ENCODE peak calls at places on chromosome 22, in six cellular contexts. D is A549, V is GM12878, R is HepG2, Y is K562, Z is upper lobe of left lung. A is an unnamed sample.

GRCh38 chr22:40620464-40621046 is 16.0 kb downstream of the MRTFA start:
- ATAC-seq in D (peak), V (no peak), R (no peak), Y (peak), Z (no peak), A (no peak)

GRCh38 chr22:33354928-33355327 is 296.7 kb upstream of the SYN3 start:
- ATAC-seq in D (no peak), V (no peak), R (no peak), Y (no peak), Z (no peak), A (no peak)

GRCh38 chr22:22728382-22728781 is 84.0 kb downstream of the GGTLC2 start:
- ATAC-seq in D (no peak), V (no peak), R (no peak), Y (no peak), Z (no peak), A (no peak)

GRCh38 chr22:17748555-17749353 is 25.5 kb downstream of the BID start:
- ATAC-seq in D (no peak), V (no peak), R (no peak), Y (no peak), Z (peak), A (peak)

GRCh38 chr22:16949561-16949960 is 58.5 kb downstream of the GAB4 start:
- ATAC-seq in D (no peak), V (peak), R (no peak), Y (no peak), Z (no peak), A (no peak)

GRCh38 chr22:37918580-37919274 is 12.6 kb downstream of the MICALL1 start:
- ATAC-seq in D (no peak), V (no peak), R (peak), Y (no peak), Z (no peak), A (no peak)

GRCh38 chr22:38240734-38241252 is 32.0 kb downstream of the TMEM184B start:
- ATAC-seq in D (peak), V (no peak), R (no peak), Y (peak), Z (no peak), A (peak)

GRCh38 chr22:47739616-47740015 is 977.2 kb downstream of the TBC1D22A start:
- ATAC-seq in D (no peak), V (no peak), R (no peak), Y (no peak), Z (no peak), A (no peak)

GRCh38 chr22:37599161-37599560 is 9.5 kb upstream of the GGA1 start:
- ATAC-seq in D (no peak), V (no peak), R (no peak), Y (no peak), Z (no peak), A (no peak)

GRCh38 chr22:35348026-35348590 is 32.8 kb upstream of the HMOX1 start:
- ATAC-seq in D (no peak), V (no peak), R (no peak), Y (no peak), Z (no peak), A (no peak)

GRCh38 chr22:41256254-41256897 is 15.6 kb upstream of the CHADL start:
- ATAC-seq in D (peak), V (no peak), R (no peak), Y (no peak), Z (peak), A (peak)

GRCh38 chr22:19898831-19899567 is 42.6 kb upstream of the COMT start:
- ATAC-seq in D (no peak), V (no peak), R (peak), Y (no peak), Z (no peak), A (no peak)

GRCh38 chr22:32829451-32829851 is 27.9 kb downstream of the TIMP3 start:
- ATAC-seq in D (no peak), V (no peak), R (no peak), Y (no peak), Z (no peak), A (no peak)

GRCh38 chr22:25637032-25637431 is 72.6 kb downstream of the GRK3 start:
- ATAC-seq in D (no peak), V (no peak), R (no peak), Y (no peak), Z (no peak), A (no peak)

GRCh38 chr22:27107824-27108223 is 450.4 kb downstream of the MIAT start:
- ATAC-seq in D (peak), V (no peak), R (no peak), Y (no peak), Z (peak), A (peak)
- TF ChIP-seq EP300 in D (peak), V (no peak), R (no peak), Y (no peak), Z (no peak), A (no peak)

GRCh38 chr22:24402460-24403192 is 24.8 kb upstream of the ADORA2A start:
- ATAC-seq in D (peak), V (peak), R (peak), Y (no peak), Z (peak), A (peak)
- TF ChIP-seq EP300 in D (no peak), V (peak), R (no peak), Y (no peak), Z (peak), A (no peak)

GRCh38 chr22:27269751-27270586 is 531.6 kb downstream of the MN1 start:
- ATAC-seq in D (no peak), V (no peak), R (no peak), Y (no peak), Z (no peak), A (no peak)

GRCh38 chr22:27278986-27279385 is 522.6 kb downstream of the MN1 start:
- ATAC-seq in D (no peak), V (no peak), R (no peak), Y (no peak), Z (no peak), A (no peak)

GRCh38 chr22:27270818-27271510 is 530.6 kb downstream of the MN1 start:
- ATAC-seq in D (no peak), V (no peak), R (no peak), Y (no peak), Z (no peak), A (no peak)

GRCh38 chr22:27274770-27275449 is 526.6 kb downstream of the MN1 start:
- ATAC-seq in D (no peak), V (no peak), R (no peak), Y (no peak), Z (no peak), A (no peak)

GRCh38 chr22:27273386-27273785 is 528.2 kb downstream of the MN1 start:
- ATAC-seq in D (no peak), V (no peak), R (no peak), Y (no peak), Z (no peak), A (no peak)
- TF ChIP-seq EP300 in D (no peak), V (no peak), R (no peak), Y (no peak), Z (no peak), A (no peak)

GRCh38 chr22:29326481-29326880 is 11.0 kb upstream of the RASL10A start:
- ATAC-seq in D (no peak), V (no peak), R (no peak), Y (no peak), Z (no peak), A (no peak)

GRCh38 chr22:29325785-29326315 is 10.4 kb upstream of the RASL10A start:
- ATAC-seq in D (no peak), V (no peak), R (no peak), Y (no peak), Z (no peak), A (no peak)

GRCh38 chr22:29328055-29328454 is 12.6 kb upstream of the RASL10A start:
- ATAC-seq in D (peak), V (peak), R (peak), Y (no peak), Z (no peak), A (no peak)

GRCh38 chr22:29328566-29329500 is 13.3 kb upstream of the RASL10A start:
- ATAC-seq in D (no peak), V (no peak), R (no peak), Y (no peak), Z (no peak), A (no peak)

GRCh38 chr22:29327089-29327764 is 11.7 kb upstream of the RASL10A start:
- ATAC-seq in D (no peak), V (no peak), R (no peak), Y (no peak), Z (no peak), A (no peak)
- TF ChIP-seq EP300 in D (no peak), V (no peak), R (no peak), Y (no peak), Z (no peak), A (no peak)

GRCh38 chr22:46374663-46375474 is 39.4 kb downstream of the TRMU start:
- ATAC-seq in D (no peak), V (no peak), R (no peak), Y (no peak), Z (peak), A (no peak)

GRCh38 chr22:46372686-46373085 is 37.2 kb downstream of the TRMU start:
- ATAC-seq in D (no peak), V (no peak), R (no peak), Y (no peak), Z (no peak), A (no peak)

GRCh38 chr22:46376096-46376495 is 40.6 kb downstream of the TRMU start:
- ATAC-seq in D (no peak), V (no peak), R (no peak), Y (no peak), Z (no peak), A (no peak)

GRCh38 chr22:46373166-46373565 is 37.7 kb downstream of the TRMU start:
- ATAC-seq in D (no peak), V (no peak), R (no peak), Y (no peak), Z (no peak), A (no peak)

DNA sequence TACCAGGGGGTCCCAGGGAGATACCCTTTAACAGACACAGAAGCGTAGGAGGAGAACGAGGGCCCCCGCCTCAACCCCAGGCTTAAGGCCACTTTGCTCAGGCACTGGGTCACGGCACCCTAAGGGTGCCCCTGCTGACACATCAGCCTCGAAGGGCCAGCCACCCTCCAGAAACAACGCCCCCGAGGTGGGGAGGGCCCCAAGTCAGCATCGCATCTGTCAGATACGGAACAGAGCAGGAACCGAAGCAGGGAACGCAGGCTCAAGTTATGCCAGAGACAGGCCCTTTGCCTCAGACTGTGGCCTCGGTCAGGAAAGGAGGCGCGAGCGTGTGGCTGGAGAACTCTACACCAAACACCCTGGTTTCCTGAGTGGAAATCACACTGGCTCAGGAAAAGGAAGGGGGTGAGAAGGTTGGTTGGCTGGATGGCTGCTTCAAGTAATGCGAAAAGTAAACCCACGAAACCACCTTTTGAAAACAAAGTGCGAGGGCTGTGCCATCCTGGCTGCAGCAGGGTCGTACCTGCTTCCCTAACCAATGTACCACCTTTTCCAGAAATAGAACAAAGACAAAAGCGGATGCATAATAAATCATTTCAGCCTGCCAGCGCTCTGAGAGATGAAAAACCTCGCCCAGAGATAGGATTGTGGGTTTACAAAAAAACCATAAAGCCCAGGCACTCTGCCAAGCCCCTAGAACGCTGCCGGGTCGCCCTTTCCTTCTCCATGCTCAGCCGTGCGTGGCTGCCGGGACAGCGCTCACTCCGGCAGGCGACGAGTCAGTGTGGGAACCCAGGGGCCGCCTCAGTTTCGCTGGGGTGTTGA is 38.5 kb downstream of the TRMU start:
- ATAC-seq in D (no peak), V (peak), R (no peak), Y (no peak), Z (no peak), A (no peak)
- TF ChIP-seq EP300 in D (no peak), V (no peak), R (no peak), Y (no peak), Z (no peak), A (no peak)

DNA sequence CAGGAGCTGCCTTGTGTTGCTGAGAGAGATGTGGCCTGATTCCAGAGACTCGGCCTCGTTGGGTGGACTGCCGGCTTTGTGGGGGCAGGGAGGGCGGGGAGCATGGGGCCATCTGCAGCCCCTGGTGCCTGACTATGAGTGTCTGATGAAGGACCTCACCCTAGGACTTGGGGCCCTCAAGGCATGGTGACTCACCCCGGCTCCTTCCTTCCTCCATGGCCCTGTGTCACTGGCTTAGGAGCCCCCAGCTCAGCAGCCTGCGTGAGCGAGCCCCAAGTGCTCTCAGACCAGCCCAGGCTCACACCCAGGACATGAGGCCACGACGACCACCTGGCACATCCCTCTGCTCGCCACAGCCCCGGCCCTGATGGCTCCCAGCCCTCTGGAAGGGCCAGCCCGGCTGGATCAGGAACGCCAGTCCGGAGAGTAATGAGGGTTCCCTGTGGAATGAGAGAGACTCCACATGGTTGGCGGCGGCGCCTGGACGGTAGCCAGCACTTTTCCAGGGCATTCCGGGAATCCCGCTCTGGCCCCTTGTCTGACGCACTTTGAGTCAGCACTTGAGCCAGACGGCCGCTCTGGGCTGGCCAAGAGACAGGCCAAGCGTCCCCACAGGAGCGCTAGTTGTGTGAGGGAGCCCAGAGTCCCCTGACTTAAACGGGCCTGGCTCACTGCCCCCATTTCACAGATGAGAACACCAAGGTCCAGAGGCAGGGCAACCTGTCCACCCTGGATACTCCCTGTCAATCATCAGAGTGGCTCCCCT is 50.6 kb upstream of the SHISAL1 start:
- ATAC-seq in D (peak), V (no peak), R (peak), Y (no peak), Z (peak), A (peak)
- TF ChIP-seq EP300 in D (peak), V (no peak), R (no peak), Y (no peak), Z (peak), A (no peak)

GRCh38 chr22:31049815-31050420 is 31.2 kb upstream of the SMTN start:
- ATAC-seq in D (no peak), V (no peak), R (no peak), Y (no peak), Z (no peak), A (no peak)

GRCh38 chr22:31056986-31057599 is 24.0 kb upstream of the SMTN start:
- ATAC-seq in D (no peak), V (no peak), R (no peak), Y (no peak), Z (no peak), A (no peak)

GRCh38 chr22:31055322-31056159 is 25.6 kb upstream of the SMTN start:
- ATAC-seq in D (peak), V (no peak), R (peak), Y (no peak), Z (peak), A (peak)
- TF ChIP-seq EP300 in D (peak), V (no peak), R (peak), Y (no peak), Z (peak), A (peak)

DNA sequence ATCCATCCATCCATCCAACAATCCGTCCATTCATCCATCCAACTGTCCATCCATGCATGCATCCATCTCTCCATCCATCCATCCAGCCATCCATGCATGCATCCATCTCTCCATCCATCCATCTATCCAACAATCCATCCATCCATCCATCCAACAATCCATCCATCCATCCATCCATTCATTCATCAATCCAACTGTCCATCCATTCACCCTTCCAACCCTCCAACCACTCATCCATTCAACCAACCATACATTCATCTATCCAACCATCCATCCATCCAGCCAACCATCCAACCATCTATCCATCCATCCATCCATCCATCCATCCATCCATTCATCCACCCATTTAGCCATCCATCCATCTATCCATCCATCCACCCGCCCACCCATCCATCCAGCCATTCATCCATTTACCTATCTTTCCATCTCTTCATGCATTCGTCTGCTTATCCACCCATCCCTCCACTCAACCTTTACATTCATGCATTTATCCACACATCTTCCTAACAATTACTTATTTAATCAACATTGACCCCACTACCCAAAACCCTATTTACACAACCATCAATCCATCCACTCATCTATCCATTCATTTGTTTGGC is 12.6 kb downstream of the CACNA1I start:
- ATAC-seq in D (no peak), V (no peak), R (no peak), Y (no peak), Z (no peak), A (no peak)
- TF ChIP-seq EP300 in D (no peak), V (no peak), R (no peak), Y (no peak), Z (no peak), A (no peak)

DNA sequence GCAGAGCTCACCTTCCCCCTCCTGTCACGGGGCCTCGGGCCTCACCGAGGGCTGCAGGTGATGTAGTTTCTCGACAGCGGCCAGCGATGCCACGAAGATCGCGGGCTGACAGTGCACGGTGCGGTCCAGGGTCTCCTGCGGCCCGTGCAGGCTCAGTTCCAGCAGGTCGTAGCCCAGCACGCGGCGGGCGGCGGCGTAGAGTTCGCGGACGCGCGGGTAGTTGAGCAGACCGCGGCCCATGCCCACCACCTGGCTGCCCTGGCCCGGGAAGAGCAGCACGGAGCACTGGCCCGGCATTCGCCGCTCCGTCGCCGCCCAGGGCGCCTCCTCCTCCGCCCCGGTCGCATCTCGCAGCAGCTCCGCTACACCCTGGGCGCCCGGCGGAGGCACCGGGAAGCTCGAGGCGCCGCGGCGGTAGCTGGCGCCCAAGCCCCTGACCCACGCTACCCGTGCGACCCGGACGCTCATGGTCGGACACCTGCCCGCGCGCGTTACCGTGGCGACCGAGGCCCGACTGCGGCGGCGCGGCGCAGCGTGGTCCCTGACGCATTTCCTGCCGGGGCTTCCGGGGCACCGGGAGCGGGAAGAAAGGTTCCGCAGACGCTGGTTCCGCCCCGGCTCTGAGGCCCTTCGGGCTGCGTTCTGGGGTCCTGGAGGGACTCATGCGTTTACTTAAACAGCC is at the start of gene MCAT:
- ATAC-seq in D (peak), V (peak), R (peak), Y (peak), Z (peak), A (peak)
- TF ChIP-seq EP300 in D (no peak), V (no peak), R (no peak), Y (no peak), Z (peak), A (no peak)